ENCODE peak calls at places on chromosomes 1 and 21, in five cellular contexts. One of them, this sample, is unnamed. For H3K4me1, the result is how much of the 10 kb centered on the place peaks cover.

GRCh38 chr1:23657659-23658275 is 33.8 kb upstream of the RPL11 start:
- DNase-seq in gastrocnemius medialis: no peak
- DNase-seq in transverse colon: peak
- DNase-seq in heart left ventricle: peak
- DNase-seq in body of pancreas: peak
- DNase-seq in this sample: peak

GRCh38 chr1:44545961-44546360 is 128.3 kb downstream of the TMEM53 start:
- DNase-seq in gastrocnemius medialis: no peak
- DNase-seq in transverse colon: no peak
- DNase-seq in heart left ventricle: no peak
- DNase-seq in body of pancreas: no peak
- DNase-seq in this sample: no peak

GRCh38 chr1:210653771-210654170 is 325.1 kb downstream of the HHAT start:
- DNase-seq in gastrocnemius medialis: no peak
- DNase-seq in transverse colon: no peak
- DNase-seq in heart left ventricle: no peak
- DNase-seq in body of pancreas: no peak
- DNase-seq in this sample: no peak

GRCh38 chr1:190633488-190633887 is 155.8 kb upstream of the BRINP3 start:
- DNase-seq in gastrocnemius medialis: no peak
- DNase-seq in transverse colon: no peak
- DNase-seq in heart left ventricle: no peak
- DNase-seq in body of pancreas: no peak
- DNase-seq in this sample: no peak

GRCh38 chr1:154220970-154221814 is 437 bp downstream of the UBAP2L start:
- DNase-seq in gastrocnemius medialis: peak
- DNase-seq in transverse colon: peak
- DNase-seq in heart left ventricle: peak
- DNase-seq in body of pancreas: peak
- DNase-seq in this sample: peak

GRCh38 chr1:248841702-248842395 is 3.8 kb downstream of the ZNF672 start:
- DNase-seq in gastrocnemius medialis: no peak
- DNase-seq in transverse colon: peak
- DNase-seq in heart left ventricle: peak
- DNase-seq in body of pancreas: peak
- DNase-seq in this sample: no peak

GRCh38 chr1:65149391-65149729 is 1.4 kb downstream of the AK4 start:
- DNase-seq in gastrocnemius medialis: no peak
- DNase-seq in transverse colon: no peak
- DNase-seq in heart left ventricle: no peak
- DNase-seq in body of pancreas: no peak
- DNase-seq in this sample: no peak

GRCh38 chr1:44862829-44863406 is 19.9 kb upstream of the PTCH2 start:
- DNase-seq in gastrocnemius medialis: no peak
- DNase-seq in transverse colon: no peak
- DNase-seq in heart left ventricle: no peak
- DNase-seq in body of pancreas: no peak
- DNase-seq in this sample: no peak

GRCh38 chr1:104195395-104195794 is 445.7 kb downstream of the AMY1C start:
- DNase-seq in gastrocnemius medialis: no peak
- DNase-seq in transverse colon: no peak
- DNase-seq in heart left ventricle: no peak
- DNase-seq in body of pancreas: no peak
- DNase-seq in this sample: no peak

GRCh38 chr1:219066631-219067349 is 106.9 kb upstream of the LYPLAL1 start:
- DNase-seq in gastrocnemius medialis: no peak
- DNase-seq in transverse colon: no peak
- DNase-seq in heart left ventricle: no peak
- DNase-seq in body of pancreas: no peak
- DNase-seq in this sample: no peak

GRCh38 chr21:15132781-15133180 is 68.0 kb upstream of the NRIP1 start:
- DNase-seq in gastrocnemius medialis: no peak
- DNase-seq in transverse colon: no peak
- DNase-seq in heart left ventricle: no peak
- DNase-seq in body of pancreas: no peak
- DNase-seq in this sample: no peak

GRCh38 chr1:117541585-117541984 is 64.3 kb upstream of the TENT5C start:
- DNase-seq in gastrocnemius medialis: no peak
- DNase-seq in transverse colon: no peak
- DNase-seq in heart left ventricle: no peak
- DNase-seq in body of pancreas: peak
- DNase-seq in this sample: no peak

GRCh38 chr1:68141079-68141800 is 90.8 kb upstream of the DIRAS3 start:
- DNase-seq in gastrocnemius medialis: no peak
- DNase-seq in transverse colon: no peak
- DNase-seq in heart left ventricle: no peak
- DNase-seq in body of pancreas: peak
- DNase-seq in this sample: no peak

GRCh38 chr1:65979645-65980044 is 186.9 kb downstream of the PDE4B start:
- DNase-seq in gastrocnemius medialis: no peak
- DNase-seq in transverse colon: no peak
- DNase-seq in heart left ventricle: no peak
- DNase-seq in body of pancreas: no peak
- DNase-seq in this sample: no peak

GRCh38 chr1:15154480-15155036 is 1.0 kb downstream of the TMEM51 start:
- DNase-seq in gastrocnemius medialis: no peak
- DNase-seq in transverse colon: peak
- DNase-seq in heart left ventricle: peak
- DNase-seq in body of pancreas: peak
- DNase-seq in this sample: peak

GRCh38 chr21:44059710-44060109 is 47.5 kb upstream of the PWP2 start:
- DNase-seq in gastrocnemius medialis: no peak
- DNase-seq in transverse colon: no peak
- DNase-seq in heart left ventricle: no peak
- DNase-seq in body of pancreas: no peak
- DNase-seq in this sample: no peak

GRCh38 chr21:36902793-36903192 is 63.7 kb downstream of the HLCS start:
- DNase-seq in gastrocnemius medialis: no peak
- DNase-seq in transverse colon: no peak
- DNase-seq in heart left ventricle: no peak
- DNase-seq in body of pancreas: no peak
- DNase-seq in this sample: no peak

GRCh38 chr1:88998716-88999115 is 6.3 kb upstream of the KYAT3 start:
- DNase-seq in gastrocnemius medialis: no peak
- DNase-seq in transverse colon: no peak
- DNase-seq in heart left ventricle: no peak
- DNase-seq in body of pancreas: peak
- DNase-seq in this sample: no peak

GRCh38 chr1:107530543-107530942 is 389.7 kb downstream of the NTNG1 start:
- DNase-seq in gastrocnemius medialis: no peak
- DNase-seq in transverse colon: peak
- DNase-seq in heart left ventricle: no peak
- DNase-seq in body of pancreas: no peak
- DNase-seq in this sample: no peak

GRCh38 chr1:29456685-29457084 is 220.4 kb downstream of the PTPRU start:
- DNase-seq in gastrocnemius medialis: no peak
- DNase-seq in transverse colon: no peak
- DNase-seq in heart left ventricle: no peak
- DNase-seq in body of pancreas: no peak
- DNase-seq in this sample: no peak

GRCh38 chr1:205444931-205445652 is 10.8 kb downstream of the BLACAT1 start:
- DNase-seq in gastrocnemius medialis: no peak
- DNase-seq in transverse colon: peak
- DNase-seq in heart left ventricle: no peak
- DNase-seq in body of pancreas: no peak
- DNase-seq in this sample: no peak

GRCh38 chr1:198641506-198641905 is 2.7 kb downstream of the PTPRC start:
- DNase-seq in gastrocnemius medialis: no peak
- DNase-seq in transverse colon: no peak
- DNase-seq in heart left ventricle: no peak
- DNase-seq in body of pancreas: no peak
- DNase-seq in this sample: no peak

GRCh38 chr1:60598055-60598910 is 484.1 kb upstream of the NFIA start:
- DNase-seq in gastrocnemius medialis: no peak
- DNase-seq in transverse colon: no peak
- DNase-seq in heart left ventricle: no peak
- DNase-seq in body of pancreas: no peak
- DNase-seq in this sample: no peak

GRCh38 chr1:211813590-211813989 is 17.0 kb downstream of the LPGAT1 start:
- DNase-seq in gastrocnemius medialis: peak
- DNase-seq in transverse colon: peak
- DNase-seq in heart left ventricle: peak
- DNase-seq in body of pancreas: peak
- DNase-seq in this sample: no peak

GRCh38 chr1:82813351-82813750 is 1012.6 kb downstream of the ADGRL2 start:
- DNase-seq in gastrocnemius medialis: no peak
- DNase-seq in transverse colon: no peak
- DNase-seq in heart left ventricle: no peak
- DNase-seq in body of pancreas: no peak
- DNase-seq in this sample: no peak

GRCh38 chr1:66350001-66350547 is 183.9 kb upstream of the SGIP1 start:
- DNase-seq in gastrocnemius medialis: peak
- DNase-seq in transverse colon: peak
- DNase-seq in heart left ventricle: peak
- DNase-seq in body of pancreas: peak
- DNase-seq in this sample: peak

GRCh38 chr1:159009704-159010361 is at the start of gene IFI16:
- DNase-seq in gastrocnemius medialis: peak
- DNase-seq in transverse colon: peak
- DNase-seq in heart left ventricle: no peak
- DNase-seq in body of pancreas: peak
- DNase-seq in this sample: no peak

GRCh38 chr1:31571340-31572295 is 4.7 kb upstream of the TINAGL1 start:
- DNase-seq in gastrocnemius medialis: no peak
- DNase-seq in transverse colon: no peak
- DNase-seq in heart left ventricle: no peak
- DNase-seq in body of pancreas: no peak
- DNase-seq in this sample: peak
- H3K4me1 ChIP-seq in gastrocnemius medialis: under half
- H3K4me1 ChIP-seq in transverse colon: under half
- H3K4me1 ChIP-seq in heart left ventricle: half or more
- H3K4me1 ChIP-seq in body of pancreas: half or more
- H3K4me1 ChIP-seq in this sample: under half

DNA sequence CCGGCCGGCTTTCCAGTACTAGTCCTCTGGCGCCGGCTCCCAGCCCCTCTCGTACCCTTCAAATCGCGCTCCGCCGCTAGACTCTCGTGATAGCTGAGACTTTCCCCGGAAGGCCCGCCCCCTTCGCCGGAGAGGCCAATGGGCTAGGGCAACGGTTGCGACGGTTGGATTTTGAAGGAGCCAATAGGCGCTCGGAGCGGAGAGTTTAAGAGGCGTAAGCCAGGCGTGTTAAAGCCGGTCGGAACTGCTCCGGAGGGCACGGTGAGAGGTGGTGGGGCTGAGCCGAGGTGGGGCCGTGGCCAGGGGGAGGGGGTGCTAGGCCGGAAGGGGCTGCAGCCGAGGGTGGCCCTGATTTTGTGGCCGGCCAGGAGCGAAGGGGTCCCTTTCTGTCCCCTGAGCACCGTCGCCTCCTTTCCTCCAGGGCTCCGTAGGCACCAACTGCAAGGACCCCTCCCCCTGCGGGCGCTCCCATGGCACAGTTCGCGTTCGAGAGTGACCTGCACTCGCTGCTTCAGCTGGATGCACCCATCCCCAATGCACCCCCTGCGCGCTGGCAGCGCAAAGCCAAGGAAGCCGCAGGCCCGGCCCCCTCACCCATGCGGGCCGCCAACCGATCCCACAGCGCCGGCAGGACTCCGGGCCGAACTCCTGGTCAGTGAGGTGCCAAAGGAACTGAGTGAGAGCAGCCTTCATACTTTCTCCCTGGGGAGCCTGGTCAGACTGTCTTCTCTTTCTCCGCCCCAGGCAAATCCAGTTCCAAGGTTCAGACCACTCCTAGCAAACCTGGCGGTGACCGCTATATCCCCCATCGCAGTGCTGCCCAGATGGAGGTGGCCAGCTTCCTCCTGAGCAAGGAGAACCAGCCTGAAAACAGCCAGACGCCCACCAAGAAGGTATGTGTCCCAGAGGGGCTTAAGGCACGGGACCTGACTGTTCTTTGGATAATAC is at the start of gene CDC20:
- DNase-seq in gastrocnemius medialis: peak
- DNase-seq in transverse colon: peak
- DNase-seq in heart left ventricle: peak
- DNase-seq in body of pancreas: peak
- DNase-seq in this sample: peak
- TF ChIP-seq POLR2A in gastrocnemius medialis: no peak
- TF ChIP-seq POLR2A in transverse colon: no peak
- TF ChIP-seq POLR2A in heart left ventricle: no peak
- TF ChIP-seq POLR2A in body of pancreas: no peak
- TF ChIP-seq POLR2A in this sample: no peak

GRCh38 chr1:226649780-226650179 is 89.3 kb downstream of the ITPKB start:
- DNase-seq in gastrocnemius medialis: no peak
- DNase-seq in transverse colon: no peak
- DNase-seq in heart left ventricle: peak
- DNase-seq in body of pancreas: no peak
- DNase-seq in this sample: no peak
- H3K27ac ChIP-seq in gastrocnemius medialis: no peak
- H3K27ac ChIP-seq in transverse colon: no peak
- H3K27ac ChIP-seq in heart left ventricle: no peak
- H3K27ac ChIP-seq in body of pancreas: no peak
- H3K27ac ChIP-seq in this sample: no peak

GRCh38 chr1:232131715-232132391 is 498.1 kb downstream of the SIPA1L2 start:
- DNase-seq in gastrocnemius medialis: no peak
- DNase-seq in transverse colon: no peak
- DNase-seq in heart left ventricle: no peak
- DNase-seq in body of pancreas: no peak
- DNase-seq in this sample: no peak
- H3K4me1 ChIP-seq in gastrocnemius medialis: under half
- H3K4me1 ChIP-seq in transverse colon: under half
- H3K4me1 ChIP-seq in heart left ventricle: under half
- H3K4me1 ChIP-seq in body of pancreas: under half
- H3K4me1 ChIP-seq in this sample: under half

DNA sequence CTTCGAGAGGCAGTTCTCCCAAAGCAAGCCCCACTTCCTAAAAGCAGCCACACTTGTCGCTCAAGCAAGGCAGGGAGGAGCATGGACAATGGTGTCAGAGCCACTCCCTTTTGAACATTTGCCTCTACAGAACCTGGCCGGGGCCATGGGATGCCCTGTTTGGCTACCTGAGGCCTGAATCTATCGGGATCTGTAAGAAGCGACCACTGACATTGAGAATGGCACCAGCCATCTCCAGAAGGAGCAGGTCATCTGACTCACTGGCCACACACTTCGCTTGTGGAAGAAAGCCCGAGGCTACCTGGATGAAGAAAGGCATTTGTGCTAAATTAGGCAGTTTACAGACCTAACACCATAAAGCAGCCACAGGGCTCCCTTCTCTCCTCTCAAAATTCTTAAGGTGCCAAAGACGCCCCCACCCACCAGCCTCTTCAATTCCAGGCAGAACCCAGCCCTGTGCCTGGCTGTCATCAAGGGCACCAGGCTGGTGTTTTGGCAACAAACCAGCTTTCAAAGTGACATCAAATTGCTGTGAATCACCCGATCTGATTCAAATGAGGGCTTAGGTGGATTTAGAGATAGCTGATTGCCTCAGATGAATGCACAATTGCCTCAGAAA is 104.8 kb downstream of the ETS2 start:
- DNase-seq in gastrocnemius medialis: no peak
- DNase-seq in transverse colon: peak
- DNase-seq in heart left ventricle: no peak
- DNase-seq in body of pancreas: no peak
- DNase-seq in this sample: peak
- TF ChIP-seq POLR2A in gastrocnemius medialis: no peak
- TF ChIP-seq POLR2A in transverse colon: no peak
- TF ChIP-seq POLR2A in heart left ventricle: no peak
- TF ChIP-seq POLR2A in body of pancreas: no peak
- TF ChIP-seq POLR2A in this sample: no peak

GRCh38 chr1:200415693-200416593 is 6.1 kb upstream of the ZNF281 start:
- DNase-seq in gastrocnemius medialis: peak
- DNase-seq in transverse colon: peak
- DNase-seq in heart left ventricle: no peak
- DNase-seq in body of pancreas: peak
- DNase-seq in this sample: no peak
- H3K27ac ChIP-seq in gastrocnemius medialis: peak
- H3K27ac ChIP-seq in transverse colon: no peak
- H3K27ac ChIP-seq in heart left ventricle: no peak
- H3K27ac ChIP-seq in body of pancreas: peak
- H3K27ac ChIP-seq in this sample: peak